ENCODE peak calls at places on chromosomes 2 and 18, in four cellular contexts. One of them, this sample, is unnamed.

GRCh38 chr2:101806123-101806522 is 108.6 kb downstream of the MAP4K4 start:
- DNase-seq in mucosa of gallbladder: no peak
- DNase-seq in left ventricle myocardium inferior: no peak
- DNase-seq in cardiac fibroblast: peak; percentile 92
- DNase-seq in this sample: no peak

GRCh38 chr2:238706673-238707072 is 141.2 kb upstream of the TWIST2 start:
- DNase-seq in mucosa of gallbladder: no peak
- DNase-seq in left ventricle myocardium inferior: no peak
- DNase-seq in cardiac fibroblast: no peak
- DNase-seq in this sample: no peak

GRCh38 chr2:104385743-104386142 is 468.2 kb upstream of the POU3F3 start:
- DNase-seq in mucosa of gallbladder: no peak
- DNase-seq in left ventricle myocardium inferior: no peak
- DNase-seq in cardiac fibroblast: no peak
- DNase-seq in this sample: no peak

GRCh38 chr2:20207051-20207450 is 17.9 kb downstream of the SDC1 start:
- DNase-seq in mucosa of gallbladder: no peak
- DNase-seq in left ventricle myocardium inferior: no peak
- DNase-seq in cardiac fibroblast: no peak
- DNase-seq in this sample: no peak

GRCh38 chr2:225889452-225889851 is 489.9 kb downstream of the NYAP2 start:
- DNase-seq in mucosa of gallbladder: peak; percentile 30
- DNase-seq in left ventricle myocardium inferior: no peak
- DNase-seq in cardiac fibroblast: peak; percentile 92
- DNase-seq in this sample: no peak

GRCh38 chr2:120870467-120870788 is 134.8 kb downstream of the GLI2 start:
- DNase-seq in mucosa of gallbladder: no peak
- DNase-seq in left ventricle myocardium inferior: no peak
- DNase-seq in cardiac fibroblast: no peak
- DNase-seq in this sample: no peak

GRCh38 chr18:25284861-25285574 is 66.9 kb downstream of the ZNF521 start:
- DNase-seq in mucosa of gallbladder: no peak
- DNase-seq in left ventricle myocardium inferior: no peak
- DNase-seq in cardiac fibroblast: peak; percentile 62
- DNase-seq in this sample: no peak

GRCh38 chr18:49368161-49368875 is 92.1 kb downstream of the DYM start:
- DNase-seq in mucosa of gallbladder: no peak
- DNase-seq in left ventricle myocardium inferior: no peak
- DNase-seq in cardiac fibroblast: no peak
- DNase-seq in this sample: peak; percentile 50

GRCh38 chr2:14773696-14774095 is 141.2 kb downstream of the LRATD1 start:
- DNase-seq in mucosa of gallbladder: no peak
- DNase-seq in left ventricle myocardium inferior: no peak
- DNase-seq in cardiac fibroblast: no peak
- DNase-seq in this sample: no peak

GRCh38 chr2:200814917-200815316 is 3.2 kb downstream of the BZW1 start:
- DNase-seq in mucosa of gallbladder: no peak
- DNase-seq in left ventricle myocardium inferior: no peak
- DNase-seq in cardiac fibroblast: peak; percentile 51
- DNase-seq in this sample: no peak

GRCh38 chr2:96325038-96325883 is at the start of gene ITPRIPL1:
- DNase-seq in mucosa of gallbladder: no peak
- DNase-seq in left ventricle myocardium inferior: no peak
- DNase-seq in cardiac fibroblast: peak; percentile 32
- DNase-seq in this sample: no peak

GRCh38 chr18:46155652-46156051 is 51.5 kb downstream of the HAUS1 start:
- DNase-seq in mucosa of gallbladder: no peak
- DNase-seq in left ventricle myocardium inferior: no peak
- DNase-seq in cardiac fibroblast: peak; percentile 92
- DNase-seq in this sample: no peak

GRCh38 chr18:56043691-56044090 is 455.7 kb upstream of the TCF4 start:
- DNase-seq in mucosa of gallbladder: peak; percentile 61
- DNase-seq in left ventricle myocardium inferior: no peak
- DNase-seq in cardiac fibroblast: no peak
- DNase-seq in this sample: peak; percentile 39

GRCh38 chr2:12502759-12503158 is 214.0 kb upstream of the TRIB2 start:
- DNase-seq in mucosa of gallbladder: no peak
- DNase-seq in left ventricle myocardium inferior: no peak
- DNase-seq in cardiac fibroblast: no peak
- DNase-seq in this sample: no peak

GRCh38 chr18:22713511-22713910 is 219.6 kb upstream of the RBBP8 start:
- DNase-seq in mucosa of gallbladder: no peak
- DNase-seq in left ventricle myocardium inferior: no peak
- DNase-seq in cardiac fibroblast: no peak
- DNase-seq in this sample: no peak

GRCh38 chr2:8148260-8148880 is 533.5 kb upstream of the ID2 start:
- DNase-seq in mucosa of gallbladder: peak; percentile 40
- DNase-seq in left ventricle myocardium inferior: no peak
- DNase-seq in cardiac fibroblast: peak; percentile 93
- DNase-seq in this sample: no peak

GRCh38 chr2:143219266-143219665 is 90.0 kb downstream of the ARHGAP15 start:
- DNase-seq in mucosa of gallbladder: no peak
- DNase-seq in left ventricle myocardium inferior: no peak
- DNase-seq in cardiac fibroblast: no peak
- DNase-seq in this sample: no peak

GRCh38 chr18:57803119-57803969 is at the start of gene ATP8B1:
- DNase-seq in mucosa of gallbladder: peak; percentile 93
- DNase-seq in left ventricle myocardium inferior: peak; percentile 82
- DNase-seq in cardiac fibroblast: peak; percentile 77
- DNase-seq in this sample: peak; percentile 98

GRCh38 chr2:232624554-232624842 is 8.9 kb upstream of the EFHD1 start:
- DNase-seq in mucosa of gallbladder: no peak
- DNase-seq in left ventricle myocardium inferior: no peak
- DNase-seq in cardiac fibroblast: no peak
- DNase-seq in this sample: no peak

GRCh38 chr2:213787869-213788268 is 503.6 kb downstream of the SPAG16 start:
- DNase-seq in mucosa of gallbladder: no peak
- DNase-seq in left ventricle myocardium inferior: no peak
- DNase-seq in cardiac fibroblast: no peak
- DNase-seq in this sample: no peak

GRCh38 chr2:175832886-175833285 is 169.2 kb downstream of the LNPK start:
- DNase-seq in mucosa of gallbladder: no peak
- DNase-seq in left ventricle myocardium inferior: no peak
- DNase-seq in cardiac fibroblast: no peak
- DNase-seq in this sample: no peak

GRCh38 chr2:26581266-26581990 is 59.7 kb downstream of the CIB4 start:
- DNase-seq in mucosa of gallbladder: no peak
- DNase-seq in left ventricle myocardium inferior: no peak
- DNase-seq in cardiac fibroblast: no peak
- DNase-seq in this sample: no peak

GRCh38 chr2:25302758-25303436 is 38.8 kb downstream of the DNMT3A start:
- DNase-seq in mucosa of gallbladder: no peak
- DNase-seq in left ventricle myocardium inferior: no peak
- DNase-seq in cardiac fibroblast: no peak
- DNase-seq in this sample: no peak

GRCh38 chr2:27909901-27910300 is 19.4 kb downstream of the BABAM2 start:
- DNase-seq in mucosa of gallbladder: no peak
- DNase-seq in left ventricle myocardium inferior: no peak
- DNase-seq in cardiac fibroblast: no peak
- DNase-seq in this sample: no peak

GRCh38 chr2:240999873-241000541 is 1.6 kb downstream of the SNED1 start:
- DNase-seq in mucosa of gallbladder: peak; percentile 7
- DNase-seq in left ventricle myocardium inferior: peak; percentile 13
- DNase-seq in cardiac fibroblast: no peak
- DNase-seq in this sample: peak; percentile 20

This sample was measured in stomach.